ENCODE peak calls at places on chromosomes 13 and 19, in five cellular contexts. One of them, this sample, is unnamed.

GRCh38 chr19:45958763-45959516 is 14.7 kb downstream of the NOVA2 start:
- DNase-seq in BJ: no peak
- DNase-seq in adrenal gland: no peak
- DNase-seq in lower leg skin: no peak
- DNase-seq in AG10803: no peak
- DNase-seq in this sample: no peak

GRCh38 chr19:38394488-38394887 is 6.0 kb downstream of the SPRED3 start:
- DNase-seq in BJ: no peak
- DNase-seq in lower leg skin: no peak
- DNase-seq in adrenal gland: no peak
- DNase-seq in AG10803: no peak
- DNase-seq in this sample: no peak

GRCh38 chr19:48624791-48625723 is 5.8 kb downstream of the SPHK2 start:
- DNase-seq in lower leg skin: no peak
- DNase-seq in adrenal gland: no peak
- DNase-seq in AG10803: no peak
- DNase-seq in BJ: no peak
- DNase-seq in this sample: no peak

GRCh38 chr13:72164811-72165210 is 297.8 kb upstream of the DACH1 start:
- DNase-seq in adrenal gland: no peak
- DNase-seq in AG10803: no peak
- DNase-seq in lower leg skin: no peak
- DNase-seq in BJ: no peak
- DNase-seq in this sample: no peak

GRCh38 chr19:42409477-42409876 is 17.7 kb downstream of the LIPE start:
- DNase-seq in BJ: no peak
- DNase-seq in adrenal gland: peak
- DNase-seq in lower leg skin: no peak
- DNase-seq in AG10803: no peak
- DNase-seq in this sample: no peak

GRCh38 chr19:4577020-4577782 is 17.7 kb upstream of the SEMA6B start:
- DNase-seq in AG10803: peak
- DNase-seq in BJ: no peak
- DNase-seq in adrenal gland: no peak
- DNase-seq in lower leg skin: no peak
- DNase-seq in this sample: no peak

GRCh38 chr13:101673360-101674105 is 221.1 kb downstream of the ITGBL1 start:
- DNase-seq in lower leg skin: no peak
- DNase-seq in AG10803: no peak
- DNase-seq in adrenal gland: no peak
- DNase-seq in BJ: no peak
- DNase-seq in this sample: no peak

GRCh38 chr13:34376483-34376882 is 558.5 kb downstream of the RFC3 start:
- DNase-seq in lower leg skin: no peak
- DNase-seq in AG10803: no peak
- DNase-seq in BJ: no peak
- DNase-seq in adrenal gland: no peak
- DNase-seq in this sample: no peak

GRCh38 chr19:32642771-32643170 is 32.2 kb downstream of the ANKRD27 start:
- DNase-seq in adrenal gland: no peak
- DNase-seq in BJ: no peak
- DNase-seq in lower leg skin: no peak
- DNase-seq in AG10803: no peak
- DNase-seq in this sample: no peak

GRCh38 chr19:1486720-1487575 is 3.2 kb downstream of the PCSK4 start:
- DNase-seq in adrenal gland: peak
- DNase-seq in BJ: no peak
- DNase-seq in lower leg skin: no peak
- DNase-seq in AG10803: no peak
- DNase-seq in this sample: no peak

GRCh38 chr13:69997061-69997460 is 110.6 kb upstream of the ATXN8OS start:
- DNase-seq in BJ: no peak
- DNase-seq in AG10803: no peak
- DNase-seq in lower leg skin: no peak
- DNase-seq in adrenal gland: no peak
- DNase-seq in this sample: no peak

GRCh38 chr19:55443045-55443823 is at the start of gene SHISA7:
- DNase-seq in AG10803: no peak
- DNase-seq in BJ: no peak
- DNase-seq in lower leg skin: no peak
- DNase-seq in adrenal gland: no peak
- DNase-seq in this sample: no peak

GRCh38 chr13:99203601-99204579 is 3.2 kb downstream of the UBAC2 start:
- DNase-seq in lower leg skin: no peak
- DNase-seq in AG10803: no peak
- DNase-seq in BJ: no peak
- DNase-seq in adrenal gland: no peak
- DNase-seq in this sample: no peak

GRCh38 chr19:42989851-42990250 is 36.4 kb downstream of the PSG11 start:
- DNase-seq in BJ: no peak
- DNase-seq in AG10803: no peak
- DNase-seq in lower leg skin: no peak
- DNase-seq in adrenal gland: no peak
- DNase-seq in this sample: no peak

GRCh38 chr13:105196052-105196451 is 1339.4 kb downstream of the EFNB2 start:
- DNase-seq in adrenal gland: no peak
- DNase-seq in AG10803: peak
- DNase-seq in BJ: no peak
- DNase-seq in lower leg skin: no peak
- DNase-seq in this sample: no peak

GRCh38 chr19:18291590-18292459 is 10.4 kb upstream of the JUND start:
- DNase-seq in AG10803: peak
- DNase-seq in BJ: no peak
- DNase-seq in adrenal gland: peak
- DNase-seq in lower leg skin: peak
- DNase-seq in this sample: no peak

GRCh38 chr13:27808866-27809546 is 16.7 kb downstream of the GSX1 start:
- DNase-seq in BJ: no peak
- DNase-seq in AG10803: no peak
- DNase-seq in adrenal gland: no peak
- DNase-seq in lower leg skin: no peak
- DNase-seq in this sample: no peak

GRCh38 chr13:102873653-102874052 is 27.8 kb downstream of the ERCC5 start:
- DNase-seq in adrenal gland: no peak
- DNase-seq in lower leg skin: no peak
- DNase-seq in AG10803: no peak
- DNase-seq in BJ: no peak
- DNase-seq in this sample: no peak

GRCh38 chr19:3788991-3789778 is 3.0 kb upstream of the MATK start:
- DNase-seq in BJ: no peak
- DNase-seq in lower leg skin: no peak
- DNase-seq in adrenal gland: no peak
- DNase-seq in AG10803: no peak
- DNase-seq in this sample: no peak

GRCh38 chr19:33665776-33666175 is 44.0 kb downstream of the CHST8 start:
- DNase-seq in lower leg skin: no peak
- DNase-seq in BJ: no peak
- DNase-seq in adrenal gland: no peak
- DNase-seq in AG10803: no peak
- DNase-seq in this sample: no peak

GRCh38 chr13:109780880-109781383 is 5.5 kb downstream of the IRS2 start:
- DNase-seq in adrenal gland: no peak
- DNase-seq in AG10803: no peak
- DNase-seq in lower leg skin: no peak
- DNase-seq in BJ: no peak
- DNase-seq in this sample: no peak

GRCh38 chr13:54607421-54607820 is 1578.8 kb downstream of the OLFM4 start:
- DNase-seq in AG10803: no peak
- DNase-seq in adrenal gland: no peak
- DNase-seq in BJ: no peak
- DNase-seq in lower leg skin: no peak
- DNase-seq in this sample: no peak

GRCh38 chr13:54614729-54615128 is 1586.1 kb downstream of the OLFM4 start:
- DNase-seq in lower leg skin: no peak
- DNase-seq in adrenal gland: no peak
- DNase-seq in BJ: no peak
- DNase-seq in AG10803: no peak
- DNase-seq in this sample: no peak

DNA sequence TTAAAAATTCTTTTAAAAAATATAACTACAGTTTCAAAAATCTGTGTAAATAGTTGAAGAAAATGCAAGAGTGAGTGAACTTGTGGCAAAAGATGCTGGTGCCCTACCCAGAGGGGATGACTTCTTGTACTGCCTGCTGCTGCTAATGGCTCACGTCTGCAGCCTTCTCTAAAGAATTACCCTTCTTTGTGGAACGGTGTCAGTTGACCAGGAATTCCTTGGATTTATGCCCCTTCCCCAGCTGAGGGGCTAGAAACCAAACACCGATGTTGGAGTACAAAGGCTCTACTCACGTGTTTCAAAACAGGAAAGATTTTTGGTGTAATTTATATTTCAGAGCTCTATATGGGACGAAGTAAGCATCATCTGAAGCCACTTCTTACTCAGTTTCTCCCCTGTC is 1582.8 kb downstream of the OLFM4 start:
- DNase-seq in BJ: no peak
- DNase-seq in adrenal gland: no peak
- DNase-seq in lower leg skin: no peak
- DNase-seq in AG10803: no peak
- DNase-seq in this sample: no peak
- H3K4me3 ChIP-seq in BJ: no peak
- H3K4me3 ChIP-seq in adrenal gland: no peak
- H3K4me3 ChIP-seq in lower leg skin: no peak
- H3K4me3 ChIP-seq in AG10803: no peak
- H3K4me3 ChIP-seq in this sample: no peak

DNA sequence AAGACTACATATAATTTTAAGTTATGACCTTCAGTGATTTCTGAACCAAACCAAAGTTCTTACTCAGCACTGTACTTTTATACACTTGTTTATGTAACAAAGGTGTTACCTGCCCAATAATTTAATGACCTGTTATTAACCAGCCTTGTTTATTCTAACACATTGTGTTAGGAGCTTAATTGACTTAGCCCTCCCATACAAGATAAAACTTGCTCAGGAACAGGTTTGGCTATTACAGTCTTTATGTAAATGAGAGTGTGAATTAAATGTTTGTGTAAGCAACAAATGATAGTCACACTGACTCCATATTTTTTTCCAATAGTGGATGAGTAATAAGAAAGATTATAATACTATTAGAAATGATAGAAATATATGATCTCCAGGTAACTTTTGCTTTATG is 51.8 kb upstream of the MYCBP2 start:
- DNase-seq in lower leg skin: no peak
- DNase-seq in adrenal gland: no peak
- DNase-seq in AG10803: no peak
- DNase-seq in BJ: no peak
- DNase-seq in this sample: no peak
- TF ChIP-seq CTCF in lower leg skin: no peak
- TF ChIP-seq CTCF in adrenal gland: no peak
- TF ChIP-seq CTCF in AG10803: no peak
- TF ChIP-seq CTCF in BJ: no peak
- TF ChIP-seq CTCF in this sample: no peak

GRCh38 chr19:52653161-52653560 is 15.0 kb upstream of the ZNF83 start:
- DNase-seq in BJ: no peak
- DNase-seq in lower leg skin: no peak
- DNase-seq in AG10803: no peak
- DNase-seq in adrenal gland: no peak
- DNase-seq in this sample: no peak
- H3K4me3 ChIP-seq in BJ: no peak
- H3K4me3 ChIP-seq in lower leg skin: no peak
- H3K4me3 ChIP-seq in AG10803: no peak
- H3K4me3 ChIP-seq in adrenal gland: no peak
- H3K4me3 ChIP-seq in this sample: no peak

GRCh38 chr13:20093946-20094345 is 66.9 kb downstream of the GJA3 start:
- DNase-seq in adrenal gland: no peak
- DNase-seq in AG10803: no peak
- DNase-seq in lower leg skin: no peak
- DNase-seq in BJ: no peak
- DNase-seq in this sample: no peak
- TF ChIP-seq CTCF in adrenal gland: no peak
- TF ChIP-seq CTCF in AG10803: no peak
- TF ChIP-seq CTCF in lower leg skin: no peak
- TF ChIP-seq CTCF in BJ: no peak
- TF ChIP-seq CTCF in this sample: no peak

DNA sequence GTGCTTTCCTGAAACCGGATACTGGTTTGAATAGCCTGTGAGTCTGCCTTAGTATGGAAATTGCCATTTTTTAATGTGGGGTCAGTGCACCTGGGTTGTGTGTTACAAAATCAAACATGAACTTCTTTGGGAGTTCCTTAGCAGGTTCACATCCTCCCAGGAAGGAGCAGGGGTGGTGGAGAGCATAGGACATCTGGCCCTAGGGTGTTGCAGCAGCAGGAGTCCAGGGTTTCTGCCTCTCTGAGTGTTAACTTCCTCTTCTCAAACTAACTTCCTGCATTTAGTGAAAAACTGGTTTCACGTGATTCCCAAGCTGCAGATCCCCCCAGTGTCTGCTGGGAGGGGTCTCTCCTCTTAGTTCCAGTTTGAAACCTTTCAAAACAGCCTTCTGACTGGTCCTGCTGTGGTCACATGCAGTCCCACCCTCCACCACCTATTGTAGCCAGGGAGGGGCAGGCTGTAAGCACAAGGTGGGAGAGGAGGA is 7.2 kb downstream of the RNASEH2B start:
- DNase-seq in BJ: no peak
- DNase-seq in adrenal gland: peak
- DNase-seq in AG10803: no peak
- DNase-seq in lower leg skin: peak
- DNase-seq in this sample: no peak
- H3K4me3 ChIP-seq in BJ: no peak
- H3K4me3 ChIP-seq in adrenal gland: no peak
- H3K4me3 ChIP-seq in AG10803: no peak
- H3K4me3 ChIP-seq in lower leg skin: no peak
- H3K4me3 ChIP-seq in this sample: no peak

DNA sequence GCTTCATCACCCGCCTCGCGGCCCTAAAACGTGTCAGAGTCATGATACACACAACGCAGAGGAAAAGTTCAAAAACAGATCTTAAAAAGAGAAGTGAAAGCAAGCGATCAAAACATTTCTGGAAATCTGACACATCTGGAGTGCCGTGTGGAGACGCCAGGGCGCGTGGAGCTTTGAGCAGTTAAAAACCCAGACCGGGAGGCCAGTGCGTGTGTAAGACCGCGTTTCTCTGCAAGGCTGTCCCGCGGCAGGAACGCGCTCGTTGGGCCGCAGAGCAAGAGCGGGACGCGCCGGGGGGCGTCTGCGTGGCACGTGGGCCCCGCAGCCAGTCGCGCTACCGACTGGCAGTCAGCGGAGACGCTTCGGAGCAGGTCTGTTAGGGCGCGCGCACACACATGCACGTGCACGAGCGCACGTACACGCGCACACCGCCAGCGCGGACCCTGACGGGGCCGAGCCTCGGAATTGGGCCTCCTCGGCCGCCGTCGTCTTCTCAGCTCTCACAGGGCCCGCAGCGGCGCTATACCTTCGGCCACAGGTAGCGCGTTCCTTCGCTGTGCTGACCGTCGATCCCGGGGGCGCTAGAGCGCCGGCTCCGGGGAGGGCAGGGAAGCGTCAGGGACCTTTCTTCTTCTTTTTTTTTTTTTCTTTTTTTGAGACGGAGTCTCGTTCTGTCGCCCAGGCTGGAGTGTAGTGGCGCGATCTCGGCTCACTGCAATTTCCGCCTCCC is 35.8 kb downstream of the RNF6 start:
- DNase-seq in BJ: peak
- DNase-seq in adrenal gland: peak
- DNase-seq in lower leg skin: peak
- DNase-seq in AG10803: peak
- DNase-seq in this sample: peak
- TF ChIP-seq CTCF in BJ: peak
- TF ChIP-seq CTCF in adrenal gland: peak
- TF ChIP-seq CTCF in lower leg skin: no peak
- TF ChIP-seq CTCF in AG10803: peak
- TF ChIP-seq CTCF in this sample: peak

This sample was measured in retinal pigment epithelial cell.